ENCODE peak calls at places on chromosome 11, in five cellular contexts. One of them, this sample, is unnamed.
A peak's percentile ranks its signal among the peaks of the same experiment; 100 is the strongest.

GRCh38 chr11:6755303-6755952 is 16.3 kb downstream of the OR2AG2 start:
- DNase-seq in AG09319: no peak
- DNase-seq in activated B cell treated with CpG ODN at 0.5 μM for 24 hours: no peak
- DNase-seq in sigmoid colon: no peak
- DNase-seq in GM23338: peak; percentile 72
- DNase-seq in this sample: no peak

GRCh38 chr11:7511405-7511804 is 2.4 kb upstream of the PPFIBP2 start:
- DNase-seq in GM23338: no peak
- DNase-seq in activated B cell treated with CpG ODN at 0.5 μM for 24 hours: no peak
- DNase-seq in AG09319: no peak
- DNase-seq in sigmoid colon: peak; percentile 82
- DNase-seq in this sample: no peak

GRCh38 chr11:113341388-113342165 is 27.2 kb downstream of the TTC12 start:
- DNase-seq in GM23338: no peak
- DNase-seq in activated B cell treated with CpG ODN at 0.5 μM for 24 hours: no peak
- DNase-seq in AG09319: no peak
- DNase-seq in sigmoid colon: no peak
- DNase-seq in this sample: no peak

GRCh38 chr11:30960387-30960992 is 374.3 kb upstream of the MPPED2 start:
- DNase-seq in GM23338: peak; percentile 73
- DNase-seq in AG09319: peak; percentile 3
- DNase-seq in sigmoid colon: no peak
- DNase-seq in activated B cell treated with CpG ODN at 0.5 μM for 24 hours: no peak
- DNase-seq in this sample: no peak

GRCh38 chr11:6472934-6473333 is 807 bp downstream of the TRIM3 start:
- DNase-seq in sigmoid colon: no peak
- DNase-seq in GM23338: peak; percentile 8
- DNase-seq in activated B cell treated with CpG ODN at 0.5 μM for 24 hours: no peak
- DNase-seq in AG09319: no peak
- DNase-seq in this sample: no peak

GRCh38 chr11:78189851-78190250 is 1.1 kb downstream of the USP35 start:
- DNase-seq in GM23338: no peak
- DNase-seq in sigmoid colon: peak; percentile 62
- DNase-seq in AG09319: no peak
- DNase-seq in activated B cell treated with CpG ODN at 0.5 μM for 24 hours: no peak
- DNase-seq in this sample: no peak

GRCh38 chr11:103659138-103659734 is 377.2 kb upstream of the DDI1 start:
- DNase-seq in activated B cell treated with CpG ODN at 0.5 μM for 24 hours: no peak
- DNase-seq in sigmoid colon: no peak
- DNase-seq in GM23338: peak; percentile 52
- DNase-seq in AG09319: no peak
- DNase-seq in this sample: no peak

GRCh38 chr11:78782725-78783124 is 208.1 kb upstream of the NARS2 start:
- DNase-seq in sigmoid colon: no peak
- DNase-seq in AG09319: no peak
- DNase-seq in activated B cell treated with CpG ODN at 0.5 μM for 24 hours: no peak
- DNase-seq in GM23338: no peak
- DNase-seq in this sample: no peak

GRCh38 chr11:67280341-67280790 is 8.7 kb upstream of the ANKRD13D start:
- DNase-seq in activated B cell treated with CpG ODN at 0.5 μM for 24 hours: no peak
- DNase-seq in AG09319: no peak
- DNase-seq in GM23338: no peak
- DNase-seq in sigmoid colon: peak; percentile 51
- DNase-seq in this sample: no peak

GRCh38 chr11:119476666-119477331 is 53.8 kb upstream of the THY1 start:
- DNase-seq in AG09319: no peak
- DNase-seq in activated B cell treated with CpG ODN at 0.5 μM for 24 hours: no peak
- DNase-seq in GM23338: no peak
- DNase-seq in sigmoid colon: no peak
- DNase-seq in this sample: no peak

GRCh38 chr11:14202263-14203173 is 156.5 kb downstream of the RRAS2 start:
- DNase-seq in AG09319: no peak
- DNase-seq in GM23338: no peak
- DNase-seq in activated B cell treated with CpG ODN at 0.5 μM for 24 hours: no peak
- DNase-seq in sigmoid colon: no peak
- DNase-seq in this sample: no peak

GRCh38 chr11:13923716-13924650 is 38.5 kb upstream of the SPON1 start:
- DNase-seq in GM23338: no peak
- DNase-seq in activated B cell treated with CpG ODN at 0.5 μM for 24 hours: no peak
- DNase-seq in sigmoid colon: no peak
- DNase-seq in AG09319: no peak
- DNase-seq in this sample: no peak

GRCh38 chr11:107780136-107780535 is 68.3 kb upstream of the SLN start:
- DNase-seq in GM23338: no peak
- DNase-seq in AG09319: no peak
- DNase-seq in sigmoid colon: no peak
- DNase-seq in activated B cell treated with CpG ODN at 0.5 μM for 24 hours: no peak
- DNase-seq in this sample: no peak

GRCh38 chr11:76329084-76329648 is 51.8 kb downstream of the THAP12 start:
- DNase-seq in GM23338: peak; percentile 67
- DNase-seq in AG09319: no peak
- DNase-seq in sigmoid colon: no peak
- DNase-seq in activated B cell treated with CpG ODN at 0.5 μM for 24 hours: no peak
- DNase-seq in this sample: no peak

GRCh38 chr11:129766858-129767604 is 48.6 kb upstream of the TMEM45B start:
- DNase-seq in activated B cell treated with CpG ODN at 0.5 μM for 24 hours: no peak
- DNase-seq in AG09319: no peak
- DNase-seq in sigmoid colon: no peak
- DNase-seq in GM23338: peak; percentile 80
- DNase-seq in this sample: no peak

GRCh38 chr11:57405271-57405890 is 14.9 kb upstream of the PRG2 start:
- DNase-seq in activated B cell treated with CpG ODN at 0.5 μM for 24 hours: no peak
- DNase-seq in AG09319: no peak
- DNase-seq in GM23338: no peak
- DNase-seq in sigmoid colon: no peak
- DNase-seq in this sample: no peak

GRCh38 chr11:109306322-109306721 is 115.7 kb upstream of the C11orf87 start:
- DNase-seq in GM23338: no peak
- DNase-seq in sigmoid colon: no peak
- DNase-seq in activated B cell treated with CpG ODN at 0.5 μM for 24 hours: no peak
- DNase-seq in AG09319: no peak
- DNase-seq in this sample: no peak

GRCh38 chr11:117169726-117170125 is 8.8 kb upstream of the SIDT2 start:
- DNase-seq in GM23338: no peak
- DNase-seq in activated B cell treated with CpG ODN at 0.5 μM for 24 hours: no peak
- DNase-seq in sigmoid colon: no peak
- DNase-seq in AG09319: no peak
- DNase-seq in this sample: no peak

GRCh38 chr11:63592975-63593395 is 21.2 kb downstream of the PLAAT3 start:
- DNase-seq in sigmoid colon: no peak
- DNase-seq in AG09319: no peak
- DNase-seq in GM23338: peak; percentile 60
- DNase-seq in activated B cell treated with CpG ODN at 0.5 μM for 24 hours: no peak
- DNase-seq in this sample: no peak

GRCh38 chr11:77884829-77885190 is 63.9 kb downstream of the AAMDC start:
- DNase-seq in sigmoid colon: no peak
- DNase-seq in activated B cell treated with CpG ODN at 0.5 μM for 24 hours: no peak
- DNase-seq in GM23338: no peak
- DNase-seq in AG09319: no peak
- DNase-seq in this sample: no peak

GRCh38 chr11:38384568-38384967 is 1786.5 kb upstream of the RAG2 start:
- DNase-seq in GM23338: no peak
- DNase-seq in activated B cell treated with CpG ODN at 0.5 μM for 24 hours: no peak
- DNase-seq in AG09319: peak; percentile 8
- DNase-seq in sigmoid colon: no peak
- DNase-seq in this sample: no peak

GRCh38 chr11:132716037-132716436 is 816.3 kb downstream of the OPCML start:
- DNase-seq in AG09319: no peak
- DNase-seq in activated B cell treated with CpG ODN at 0.5 μM for 24 hours: no peak
- DNase-seq in sigmoid colon: no peak
- DNase-seq in GM23338: no peak
- DNase-seq in this sample: no peak

GRCh38 chr11:37788141-37788877 is 1190.3 kb upstream of the RAG2 start:
- DNase-seq in AG09319: no peak
- DNase-seq in sigmoid colon: no peak
- DNase-seq in activated B cell treated with CpG ODN at 0.5 μM for 24 hours: no peak
- DNase-seq in GM23338: no peak
- DNase-seq in this sample: no peak

GRCh38 chr11:68051191-68052136 is 12.6 kb downstream of the TCIRG1 start:
- DNase-seq in activated B cell treated with CpG ODN at 0.5 μM for 24 hours: no peak
- DNase-seq in GM23338: peak; percentile 57
- DNase-seq in AG09319: no peak
- DNase-seq in sigmoid colon: peak; percentile 63
- DNase-seq in this sample: no peak

GRCh38 chr11:34512810-34513673 is 552 bp downstream of the ELF5 start:
- DNase-seq in activated B cell treated with CpG ODN at 0.5 μM for 24 hours: peak; percentile 44
- DNase-seq in AG09319: no peak
- DNase-seq in GM23338: peak; percentile 88
- DNase-seq in sigmoid colon: no peak
- DNase-seq in this sample: no peak

GRCh38 chr11:10323793-10324170 is 18.9 kb downstream of the ADM start:
- DNase-seq in sigmoid colon: no peak
- DNase-seq in AG09319: no peak
- DNase-seq in activated B cell treated with CpG ODN at 0.5 μM for 24 hours: no peak
- DNase-seq in GM23338: no peak
- DNase-seq in this sample: no peak

GRCh38 chr11:113331436-113331835 is 17.1 kb downstream of the TTC12 start:
- DNase-seq in sigmoid colon: no peak
- DNase-seq in GM23338: no peak
- DNase-seq in activated B cell treated with CpG ODN at 0.5 μM for 24 hours: no peak
- DNase-seq in AG09319: no peak
- DNase-seq in this sample: peak; percentile 24

GRCh38 chr11:19727246-19727645 is 14.6 kb downstream of the NAV2 start:
- DNase-seq in GM23338: no peak
- DNase-seq in activated B cell treated with CpG ODN at 0.5 μM for 24 hours: no peak
- DNase-seq in sigmoid colon: no peak
- DNase-seq in AG09319: peak; percentile 44
- DNase-seq in this sample: no peak

GRCh38 chr11:83441171-83441570 is 155.0 kb upstream of the CCDC90B start:
- DNase-seq in GM23338: peak; percentile 64
- DNase-seq in sigmoid colon: no peak
- DNase-seq in activated B cell treated with CpG ODN at 0.5 μM for 24 hours: no peak
- DNase-seq in AG09319: no peak
- DNase-seq in this sample: no peak

GRCh38 chr11:66418168-66418985 is 2.5 kb upstream of the NPAS4 start:
- DNase-seq in AG09319: peak; percentile 84
- DNase-seq in activated B cell treated with CpG ODN at 0.5 μM for 24 hours: peak; percentile 38
- DNase-seq in GM23338: peak; percentile 96
- DNase-seq in sigmoid colon: peak; percentile 97
- DNase-seq in this sample: no peak

GRCh38 chr11:60263434-60263833 is 17.0 kb upstream of the MS4A4A start:
- DNase-seq in GM23338: no peak
- DNase-seq in sigmoid colon: no peak
- DNase-seq in activated B cell treated with CpG ODN at 0.5 μM for 24 hours: no peak
- DNase-seq in AG09319: no peak
- DNase-seq in this sample: no peak

GRCh38 chr11:128421577-128421976 is 165.8 kb downstream of the ETS1 start:
- DNase-seq in activated B cell treated with CpG ODN at 0.5 μM for 24 hours: no peak
- DNase-seq in sigmoid colon: no peak
- DNase-seq in AG09319: no peak
- DNase-seq in GM23338: no peak
- DNase-seq in this sample: no peak

GRCh38 chr11:18698341-18699268 is at the start of gene TMEM86A:
- DNase-seq in AG09319: peak; percentile 20
- DNase-seq in GM23338: peak; percentile 96
- DNase-seq in sigmoid colon: peak; percentile 97
- DNase-seq in activated B cell treated with CpG ODN at 0.5 μM for 24 hours: peak; percentile 83
- DNase-seq in this sample: peak; percentile 82

GRCh38 chr11:103055174-103055890 is 36.6 kb downstream of the DCUN1D5 start:
- DNase-seq in AG09319: peak; percentile 51
- DNase-seq in sigmoid colon: no peak
- DNase-seq in GM23338: peak; percentile 62
- DNase-seq in activated B cell treated with CpG ODN at 0.5 μM for 24 hours: no peak
- DNase-seq in this sample: no peak

GRCh38 chr11:36471577-36471976 is 38.5 kb downstream of the TRAF6 start:
- DNase-seq in GM23338: no peak
- DNase-seq in activated B cell treated with CpG ODN at 0.5 μM for 24 hours: no peak
- DNase-seq in sigmoid colon: no peak
- DNase-seq in AG09319: no peak
- DNase-seq in this sample: no peak

GRCh38 chr11:36465449-36466163 is 44.5 kb downstream of the TRAF6 start:
- DNase-seq in activated B cell treated with CpG ODN at 0.5 μM for 24 hours: no peak
- DNase-seq in sigmoid colon: no peak
- DNase-seq in GM23338: no peak
- DNase-seq in AG09319: no peak
- DNase-seq in this sample: no peak

GRCh38 chr11:36469881-36470802 is 39.9 kb downstream of the TRAF6 start:
- DNase-seq in GM23338: no peak
- DNase-seq in AG09319: no peak
- DNase-seq in activated B cell treated with CpG ODN at 0.5 μM for 24 hours: no peak
- DNase-seq in sigmoid colon: no peak
- DNase-seq in this sample: no peak

GRCh38 chr11:36467913-36468312 is 42.2 kb downstream of the TRAF6 start:
- DNase-seq in AG09319: no peak
- DNase-seq in sigmoid colon: no peak
- DNase-seq in GM23338: peak; percentile 11
- DNase-seq in activated B cell treated with CpG ODN at 0.5 μM for 24 hours: no peak
- DNase-seq in this sample: no peak

GRCh38 chr11:36469063-36469462 is 41.0 kb downstream of the TRAF6 start:
- DNase-seq in activated B cell treated with CpG ODN at 0.5 μM for 24 hours: no peak
- DNase-seq in GM23338: peak; percentile 93
- DNase-seq in AG09319: no peak
- DNase-seq in sigmoid colon: no peak
- DNase-seq in this sample: no peak
- TF ChIP-seq CTCF in activated B cell treated with CpG ODN at 0.5 μM for 24 hours: no peak
- TF ChIP-seq CTCF in GM23338: peak; percentile 96
- TF ChIP-seq CTCF in AG09319: peak; percentile 35
- TF ChIP-seq CTCF in sigmoid colon: no peak
- TF ChIP-seq CTCF in this sample: peak; percentile 13

DNA sequence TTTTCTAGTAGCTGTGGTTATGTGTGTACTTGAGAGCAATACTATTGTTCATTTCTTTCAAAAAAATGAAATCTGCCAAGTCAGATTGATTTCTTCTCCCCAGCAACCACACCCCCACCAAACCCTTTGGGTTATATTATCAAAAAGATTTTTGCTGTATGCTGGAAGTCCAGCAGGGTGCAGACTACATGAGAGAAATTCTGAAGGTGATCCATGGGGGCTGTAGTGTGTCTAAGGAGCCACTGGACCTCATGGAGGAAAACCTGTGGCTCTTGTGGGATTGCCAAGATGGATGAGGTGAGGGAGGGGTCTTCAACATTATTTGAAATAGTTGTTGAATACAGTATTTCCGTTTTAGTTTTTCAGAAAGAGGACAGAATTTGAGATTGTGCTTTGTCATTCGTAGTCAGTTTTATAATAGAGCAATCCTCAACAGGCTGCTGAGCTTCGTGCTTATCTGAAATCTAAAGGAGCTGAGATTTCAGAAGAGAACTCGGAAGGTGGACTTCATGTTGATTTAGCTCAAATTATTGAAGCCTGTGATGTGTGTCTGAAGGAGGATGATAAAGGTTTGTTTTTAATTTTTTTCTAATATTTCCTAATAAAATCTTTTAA is 3.1 kb downstream of the EIF3M start:
- DNase-seq in activated B cell treated with CpG ODN at 0.5 μM for 24 hours: no peak
- DNase-seq in GM23338: peak; percentile 27
- DNase-seq in AG09319: no peak
- DNase-seq in sigmoid colon: no peak
- DNase-seq in this sample: no peak
- TF ChIP-seq CTCF in activated B cell treated with CpG ODN at 0.5 μM for 24 hours: no peak
- TF ChIP-seq CTCF in GM23338: peak; percentile 35
- TF ChIP-seq CTCF in AG09319: peak; percentile 20
- TF ChIP-seq CTCF in sigmoid colon: no peak
- TF ChIP-seq CTCF in this sample: peak; percentile 22

GRCh38 chr11:131392528-131393255 is 22.3 kb downstream of the NTM start:
- DNase-seq in sigmoid colon: no peak
- DNase-seq in GM23338: peak; percentile 78
- DNase-seq in activated B cell treated with CpG ODN at 0.5 μM for 24 hours: no peak
- DNase-seq in AG09319: no peak
- DNase-seq in this sample: no peak
- TF ChIP-seq CTCF in sigmoid colon: no peak
- TF ChIP-seq CTCF in GM23338: peak; percentile 39
- TF ChIP-seq CTCF in activated B cell treated with CpG ODN at 0.5 μM for 24 hours: no peak
- TF ChIP-seq CTCF in AG09319: no peak
- TF ChIP-seq CTCF in this sample: peak; percentile 29

GRCh38 chr11:72642815-72643511 is 31.3 kb downstream of the PDE2A start:
- DNase-seq in GM23338: peak; percentile 72
- DNase-seq in activated B cell treated with CpG ODN at 0.5 μM for 24 hours: peak; percentile 78
- DNase-seq in AG09319: no peak
- DNase-seq in sigmoid colon: peak; percentile 83
- DNase-seq in this sample: peak; percentile 91
- TF ChIP-seq CTCF in GM23338: peak; percentile 68
- TF ChIP-seq CTCF in activated B cell treated with CpG ODN at 0.5 μM for 24 hours: peak; percentile 72
- TF ChIP-seq CTCF in AG09319: peak; percentile 63
- TF ChIP-seq CTCF in sigmoid colon: peak; percentile 95
- TF ChIP-seq CTCF in this sample: peak; percentile 70

This sample was measured in D721Med.